ENCODE peak calls at places on chromosomes 16 and 17, in six cellular contexts. U is T-helper 1 cell, T is hepatic stellate cell, G is stomach, H is NCI-H1436 treated with DMSO at 0.1 percent for 48 hours, Q is iris pigment epithelial cell. F is an unnamed sample.

GRCh38 chr16:84040823-84041391 is 1.7 kb downstream of the SLC38A8 start:
- DNase-seq in U (no peak), T (no peak), G (no peak), H (no peak), Q (no peak), F (no peak)

GRCh38 chr16:61872778-61873119 is 163.5 kb downstream of the CDH8 start:
- DNase-seq in U (no peak), T (no peak), G (no peak), H (no peak), Q (no peak), F (no peak)

GRCh38 chr17:66636111-66636510 is 198.8 kb upstream of the CACNG5 start:
- DNase-seq in U (no peak), T (no peak), G (no peak), H (no peak), Q (peak; percentile 67), F (no peak)

GRCh38 chr17:10674696-10675095 is 17.6 kb upstream of the MYH3 start:
- DNase-seq in U (no peak), T (no peak), G (no peak), H (no peak), Q (no peak), F (no peak)

GRCh38 chr16:2339521-2340484 is 725 bp downstream of the ABCA3 start:
- DNase-seq in U (peak; percentile 17), T (peak; percentile 40), G (peak; percentile 58), H (no peak), Q (peak; percentile 24), F (peak; percentile 50)

GRCh38 chr16:2817496-2818277 is 650 bp downstream of the PRSS21 start:
- DNase-seq in U (no peak), T (no peak), G (no peak), H (no peak), Q (no peak), F (no peak)

GRCh38 chr17:68103148-68103547 is 67.6 kb downstream of the KPNA2 start:
- DNase-seq in U (no peak), T (no peak), G (no peak), H (no peak), Q (no peak), F (no peak)

GRCh38 chr16:54934536-54935410 is 4.1 kb downstream of the IRX5 start:
- DNase-seq in U (no peak), T (no peak), G (no peak), H (no peak), Q (no peak), F (no peak)

GRCh38 chr16:81729451-81729850 is 49.6 kb upstream of the PLCG2 start:
- DNase-seq in U (no peak), T (no peak), G (no peak), H (no peak), Q (no peak), F (no peak)

GRCh38 chr17:46028969-46029565 is 30.0 kb downstream of the STH start:
- DNase-seq in U (no peak), T (no peak), G (no peak), H (no peak), Q (no peak), F (no peak)

GRCh38 chr16:24876231-24876630 is 30.5 kb downstream of the SLC5A11 start:
- DNase-seq in U (no peak), T (no peak), G (no peak), H (no peak), Q (no peak), F (no peak)

GRCh38 chr16:89317729-89318429 is 100.4 kb downstream of the ZNF778 start:
- DNase-seq in U (no peak), T (no peak), G (no peak), H (no peak), Q (no peak), F (no peak)